ENCODE peak calls at places on chromosomes 2 and 18, in nine cellular contexts. P is WERI-Rb-1, X is NCI-H2171, R is colonic mucosa, Q is midbrain, H is SW480, M is NCI-H748 treated with DMSO at 0.1 percent for 48 hours, I is hypothalamus, A is putamen. Z is an unnamed sample.

GRCh38 chr2:205868773-205869333 is 186.6 kb downstream of the NRP2 start:
- DNase-seq in P (no peak), M (no peak), I (no peak), Q (no peak), R (no peak), A (no peak), H (peak), X (no peak), Z (no peak)

GRCh38 chr2:151973901-151974199 is 125.0 kb downstream of the CACNB4 start:
- DNase-seq in R (no peak), P (no peak), M (peak), X (peak), Q (peak), H (no peak), I (peak), A (peak), Z (peak)

GRCh38 chr2:23425338-23425871 is 40.4 kb downstream of the KLHL29 start:
- DNase-seq in X (no peak), Q (no peak), M (no peak), H (no peak), R (no peak), I (no peak), P (peak), A (no peak), Z (no peak)

GRCh38 chr18:58599106-58599505 is 29.8 kb downstream of the ALPK2 start:
- DNase-seq in M (no peak), R (no peak), X (no peak), Q (no peak), I (no peak), A (no peak), H (no peak), P (no peak), Z (no peak)

GRCh38 chr2:54212456-54212855 is 43.6 kb downstream of the TSPYL6 start:
- DNase-seq in A (no peak), X (no peak), Q (no peak), I (no peak), M (no peak), P (no peak), R (no peak), H (peak), Z (no peak)

GRCh38 chr2:74418312-74418711 is 3.1 kb downstream of the C2orf81 start:
- DNase-seq in H (no peak), P (no peak), Q (no peak), M (no peak), R (no peak), I (no peak), X (no peak), A (no peak), Z (no peak)

GRCh38 chr18:63882333-63883141 is 5.0 kb upstream of the SERPINB2 start:
- DNase-seq in I (no peak), P (no peak), H (no peak), Q (no peak), M (no peak), A (no peak), X (no peak), R (no peak), Z (peak)

GRCh38 chr18:48022531-48023330 is 92.3 kb upstream of the SMAD2 start:
- DNase-seq in X (peak), A (peak), M (peak), R (no peak), H (peak), I (no peak), Q (peak), P (peak), Z (peak)

GRCh38 chr18:48075707-48076093 is 145.2 kb upstream of the SMAD2 start:
- DNase-seq in A (no peak), R (no peak), I (no peak), H (no peak), M (no peak), X (no peak), Q (no peak), P (peak), Z (no peak)

GRCh38 chr2:195622966-195623365 is 34.1 kb upstream of the SLC39A10 start:
- DNase-seq in A (no peak), I (no peak), M (no peak), R (no peak), P (no peak), X (no peak), Q (no peak), H (peak), Z (no peak)

GRCh38 chr2:190626656-190627055 is 22.2 kb upstream of the NAB1 start:
- DNase-seq in P (no peak), M (no peak), H (no peak), Q (no peak), X (no peak), A (no peak), I (no peak), R (no peak), Z (peak)

GRCh38 chr2:207465894-207466293 is 63.9 kb upstream of the CREB1 start:
- DNase-seq in R (no peak), Q (no peak), H (no peak), P (no peak), A (no peak), I (no peak), M (no peak), X (no peak), Z (no peak)

GRCh38 chr18:23822590-23823385 is 133.5 kb downstream of the LAMA3 start:
- DNase-seq in Q (no peak), X (no peak), A (no peak), M (no peak), I (no peak), P (no peak), H (no peak), R (no peak), Z (peak)

GRCh38 chr2:647003-647560 is 30.1 kb downstream of the TMEM18 start:
- DNase-seq in P (no peak), M (no peak), I (no peak), Q (no peak), X (no peak), A (no peak), R (no peak), H (no peak), Z (no peak)

GRCh38 chr2:141641462-141641861 is 489.4 kb downstream of the LRP1B start:
- DNase-seq in H (no peak), A (no peak), X (no peak), M (no peak), I (no peak), Q (no peak), R (no peak), P (no peak), Z (no peak)

GRCh38 chr2:19574788-19575260 is 216.4 kb upstream of the OSR1 start:
- DNase-seq in I (no peak), Q (no peak), P (no peak), M (no peak), R (peak), X (no peak), A (no peak), H (no peak), Z (peak)

GRCh38 chr2:218146056-218146455 is 20.2 kb downstream of the CXCR2 start:
- DNase-seq in X (no peak), R (no peak), H (no peak), Q (no peak), M (no peak), I (no peak), P (no peak), A (no peak), Z (no peak)

GRCh38 chr2:5587726-5588125 is 104.5 kb upstream of the SOX11 start:
- DNase-seq in P (no peak), A (no peak), I (no peak), M (no peak), H (peak), X (no peak), R (no peak), Q (no peak), Z (no peak)